ENCODE peak calls at places on chromosomes 2 and 18, in four cellular contexts. One of them, this sample, is unnamed. For H3K4me1, the result is how much of the 10 kb centered on the place peaks cover.

GRCh38 chr2:226898925-226899324 is 63.1 kb downstream of the RHBDD1 start:
- DNase-seq in ovary: no peak
- DNase-seq in right lobe of liver: no peak
- DNase-seq in prostate gland: no peak
- DNase-seq in this sample: no peak

GRCh38 chr2:236856856-236857616 is 228.7 kb upstream of the COPS8 start:
- DNase-seq in ovary: no peak
- DNase-seq in right lobe of liver: no peak
- DNase-seq in prostate gland: no peak
- DNase-seq in this sample: no peak

GRCh38 chr18:40413160-40413559 is 1541.9 kb upstream of the PIK3C3 start:
- DNase-seq in right lobe of liver: no peak
- DNase-seq in prostate gland: no peak
- DNase-seq in ovary: no peak
- DNase-seq in this sample: peak

GRCh38 chr2:144350151-144350802 is 169.6 kb downstream of the ZEB2 start:
- DNase-seq in right lobe of liver: no peak
- DNase-seq in ovary: peak
- DNase-seq in prostate gland: no peak
- DNase-seq in this sample: no peak

GRCh38 chr2:240151477-240152031 is 11.1 kb upstream of the OTOS start:
- DNase-seq in ovary: no peak
- DNase-seq in prostate gland: no peak
- DNase-seq in right lobe of liver: peak
- DNase-seq in this sample: no peak

GRCh38 chr2:2389215-2389614 is 58.1 kb upstream of the MYT1L start:
- DNase-seq in right lobe of liver: no peak
- DNase-seq in prostate gland: no peak
- DNase-seq in ovary: no peak
- DNase-seq in this sample: no peak

GRCh38 chr18:76405761-76406356 is 89.2 kb downstream of the ZNF516 start:
- DNase-seq in ovary: peak
- DNase-seq in right lobe of liver: peak
- DNase-seq in prostate gland: peak
- DNase-seq in this sample: peak

GRCh38 chr2:157362627-157363026 is 37.0 kb upstream of the ERMN start:
- DNase-seq in prostate gland: no peak
- DNase-seq in right lobe of liver: no peak
- DNase-seq in ovary: no peak
- DNase-seq in this sample: no peak

GRCh38 chr2:240369725-240370585 is 65.5 kb upstream of the GPC1 start:
- DNase-seq in prostate gland: peak
- DNase-seq in right lobe of liver: no peak
- DNase-seq in ovary: peak
- DNase-seq in this sample: peak

GRCh38 chr2:74836675-74837401 is 2.9 kb downstream of the HK2 start:
- DNase-seq in ovary: no peak
- DNase-seq in prostate gland: no peak
- DNase-seq in right lobe of liver: no peak
- DNase-seq in this sample: no peak
- H3K4me1 ChIP-seq in ovary: under half
- H3K4me1 ChIP-seq in prostate gland: under half
- H3K4me1 ChIP-seq in right lobe of liver: under half
- H3K4me1 ChIP-seq in this sample: half or more

GRCh38 chr18:70461323-70462077 is 172.7 kb downstream of the SOCS6 start:
- DNase-seq in right lobe of liver: no peak
- DNase-seq in ovary: no peak
- DNase-seq in prostate gland: no peak
- DNase-seq in this sample: no peak

GRCh38 chr18:70468861-70469570 is 180.2 kb downstream of the SOCS6 start:
- DNase-seq in right lobe of liver: no peak
- DNase-seq in prostate gland: no peak
- DNase-seq in ovary: no peak
- DNase-seq in this sample: no peak

GRCh38 chr18:70462078-70462439 is 173.2 kb downstream of the SOCS6 start:
- DNase-seq in right lobe of liver: no peak
- DNase-seq in prostate gland: no peak
- DNase-seq in ovary: no peak
- DNase-seq in this sample: no peak

GRCh38 chr18:70463085-70463484 is 174.2 kb downstream of the SOCS6 start:
- DNase-seq in ovary: no peak
- DNase-seq in right lobe of liver: no peak
- DNase-seq in prostate gland: no peak
- DNase-seq in this sample: no peak

GRCh38 chr18:70464343-70465114 is 175.7 kb downstream of the SOCS6 start:
- DNase-seq in prostate gland: peak
- DNase-seq in right lobe of liver: peak
- DNase-seq in ovary: peak
- DNase-seq in this sample: peak
- H3K4me3 ChIP-seq in prostate gland: peak
- H3K4me3 ChIP-seq in right lobe of liver: peak
- H3K4me3 ChIP-seq in ovary: no peak
- H3K4me3 ChIP-seq in this sample: peak

DNA sequence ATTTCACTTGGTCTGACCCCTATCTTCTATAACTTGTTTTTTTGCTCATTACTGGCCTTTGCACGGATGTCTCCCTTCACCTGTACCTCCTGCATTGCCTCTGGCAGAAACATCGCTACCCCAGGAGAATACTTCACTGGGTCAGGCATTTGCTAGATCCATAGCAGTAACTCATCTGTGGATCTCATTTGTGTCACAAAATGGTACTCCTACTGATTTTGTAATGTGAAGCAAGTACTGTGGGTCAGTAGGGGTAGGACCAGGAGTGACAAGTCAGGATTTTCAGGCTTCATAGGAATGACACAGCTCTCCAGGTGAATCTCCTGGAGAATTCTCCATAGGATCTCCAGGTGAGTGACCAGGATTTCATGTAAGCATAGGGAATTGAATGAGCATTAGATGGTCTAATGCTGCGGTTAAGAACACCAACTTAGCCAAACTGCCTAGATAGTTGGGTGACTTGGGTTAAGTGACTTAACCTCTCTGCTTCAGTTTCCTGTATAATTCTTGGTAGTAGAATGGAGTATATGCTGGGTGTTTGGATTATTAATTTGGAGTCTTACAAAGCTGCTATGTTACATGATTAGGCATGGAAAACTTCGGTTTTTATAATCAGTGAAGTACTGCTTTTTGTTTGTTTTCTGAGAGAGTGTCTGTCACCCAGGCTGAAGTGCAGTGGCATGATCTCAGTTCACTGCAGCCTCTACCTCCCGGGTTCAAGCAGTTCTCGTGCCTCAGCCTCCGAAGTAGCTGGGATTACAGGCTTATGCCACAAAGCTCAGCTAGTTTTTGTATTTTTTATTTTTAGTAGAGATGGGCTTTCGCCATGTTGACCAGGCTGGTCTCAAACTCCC is 4.4 kb downstream of the RPL37A start:
- DNase-seq in right lobe of liver: no peak
- DNase-seq in prostate gland: no peak
- DNase-seq in ovary: no peak
- DNase-seq in this sample: no peak
- TF ChIP-seq POLR2A in right lobe of liver: no peak
- TF ChIP-seq POLR2A in prostate gland: no peak
- TF ChIP-seq POLR2A in ovary: no peak
- TF ChIP-seq POLR2A in this sample: no peak

DNA sequence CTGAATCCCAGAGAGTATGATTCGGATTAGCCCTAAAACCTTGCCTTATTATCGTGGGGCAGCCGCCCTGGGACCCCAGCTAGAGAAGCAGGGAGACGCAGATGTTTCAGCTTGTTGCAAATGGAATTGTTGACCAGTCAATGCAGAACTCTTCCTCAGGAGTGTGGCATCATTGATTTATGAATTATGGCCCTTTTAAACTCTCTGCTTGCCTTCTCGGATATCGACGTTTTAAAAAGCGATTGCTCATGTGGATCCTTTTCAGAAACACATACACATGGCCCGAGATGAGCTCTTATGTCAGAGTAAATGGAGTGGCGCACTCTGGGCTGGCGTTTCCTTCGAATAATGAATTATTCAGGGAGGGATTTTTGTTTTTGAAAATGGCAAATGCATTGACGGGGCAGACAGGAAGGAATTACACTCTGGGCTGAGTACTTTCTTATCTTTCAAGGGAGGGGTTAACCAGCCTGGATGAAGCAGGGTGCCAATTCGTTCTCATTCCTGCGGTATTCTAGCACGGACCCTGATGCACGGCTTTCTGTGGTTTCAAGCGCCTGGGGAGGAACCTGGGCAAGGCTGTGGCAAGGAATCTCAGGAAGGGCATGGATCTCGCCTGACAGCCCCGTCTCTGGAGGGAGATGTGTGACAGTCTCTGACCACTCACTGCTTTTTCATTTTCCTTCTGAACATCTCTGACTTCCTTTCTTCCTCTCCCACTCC is 142.7 kb downstream of the PRKCE start:
- DNase-seq in ovary: no peak
- DNase-seq in right lobe of liver: no peak
- DNase-seq in prostate gland: no peak
- DNase-seq in this sample: no peak
- H3K4me1 ChIP-seq in ovary: under half
- H3K4me1 ChIP-seq in right lobe of liver: under half
- H3K4me1 ChIP-seq in prostate gland: under half
- H3K4me1 ChIP-seq in this sample: under half

DNA sequence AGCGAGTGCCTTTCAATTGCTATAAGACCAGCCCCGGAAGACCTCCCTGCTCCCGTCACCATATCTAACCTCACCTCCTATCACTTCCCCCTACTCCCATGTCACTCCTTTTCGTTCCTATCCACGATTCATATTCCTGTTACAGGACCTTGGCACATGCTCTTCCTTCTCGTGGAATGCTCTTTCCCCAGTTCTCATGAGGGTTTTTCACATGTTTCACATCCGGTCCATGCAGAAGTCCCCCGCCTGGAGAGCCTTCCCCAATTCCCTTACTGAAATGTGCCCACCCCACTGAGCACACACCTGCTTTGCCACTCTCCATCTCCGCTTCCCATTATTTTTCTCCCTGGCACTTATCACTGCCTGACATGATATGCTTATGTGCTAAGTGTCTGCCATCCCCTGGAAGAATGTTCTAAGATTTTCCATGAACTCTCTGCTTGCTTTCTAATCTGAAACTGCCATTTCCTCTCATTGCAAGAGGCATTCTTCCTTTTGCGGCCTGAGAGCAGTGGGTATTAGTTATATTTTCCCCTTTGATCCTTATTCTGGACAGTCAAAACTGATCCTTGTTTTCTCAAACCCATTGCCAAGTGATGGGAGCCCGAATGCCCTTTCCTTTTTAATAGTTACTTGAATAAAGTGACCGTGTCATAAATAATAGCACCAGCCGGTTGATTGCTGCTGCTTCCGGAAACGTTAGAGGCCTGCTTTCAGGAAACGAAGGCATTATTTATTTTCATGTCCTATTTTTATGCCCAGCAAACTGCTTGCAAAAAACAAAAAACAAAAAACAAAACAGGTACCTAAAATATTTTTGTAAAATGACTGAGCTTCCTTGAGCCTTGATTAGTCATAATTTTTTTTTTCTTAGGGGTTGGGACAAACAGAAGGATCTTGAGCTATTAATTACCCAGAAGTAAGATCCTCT is 127.9 kb downstream of the ZNF532 start:
- DNase-seq in right lobe of liver: no peak
- DNase-seq in ovary: no peak
- DNase-seq in prostate gland: no peak
- DNase-seq in this sample: no peak
- H3K4me3 ChIP-seq in right lobe of liver: no peak
- H3K4me3 ChIP-seq in ovary: no peak
- H3K4me3 ChIP-seq in prostate gland: no peak
- H3K4me3 ChIP-seq in this sample: no peak

GRCh38 chr18:74513149-74513882 is 17.2 kb downstream of the CNDP2 start:
- DNase-seq in right lobe of liver: no peak
- DNase-seq in prostate gland: no peak
- DNase-seq in ovary: no peak
- DNase-seq in this sample: no peak
- TF ChIP-seq POLR2A in right lobe of liver: no peak
- TF ChIP-seq POLR2A in prostate gland: no peak
- TF ChIP-seq POLR2A in ovary: no peak
- TF ChIP-seq POLR2A in this sample: no peak

GRCh38 chr2:188369365-188369764 is 77.7 kb downstream of the GULP1 start:
- DNase-seq in ovary: no peak
- DNase-seq in right lobe of liver: no peak
- DNase-seq in prostate gland: peak
- DNase-seq in this sample: peak

GRCh38 chr2:188367164-188367563 is 75.5 kb downstream of the GULP1 start:
- DNase-seq in right lobe of liver: no peak
- DNase-seq in ovary: no peak
- DNase-seq in prostate gland: no peak
- DNase-seq in this sample: no peak

GRCh38 chr2:188360485-188361263 is 69.0 kb downstream of the GULP1 start:
- DNase-seq in prostate gland: no peak
- DNase-seq in right lobe of liver: no peak
- DNase-seq in ovary: no peak
- DNase-seq in this sample: no peak

GRCh38 chr2:188365058-188365641 is 73.5 kb downstream of the GULP1 start:
- DNase-seq in ovary: no peak
- DNase-seq in prostate gland: no peak
- DNase-seq in right lobe of liver: no peak
- DNase-seq in this sample: no peak

GRCh38 chr2:188364033-188364432 is 72.4 kb downstream of the GULP1 start:
- DNase-seq in ovary: no peak
- DNase-seq in prostate gland: no peak
- DNase-seq in right lobe of liver: no peak
- DNase-seq in this sample: no peak
- H3K4me1 ChIP-seq in ovary: under half
- H3K4me1 ChIP-seq in prostate gland: under half
- H3K4me1 ChIP-seq in right lobe of liver: under half
- H3K4me1 ChIP-seq in this sample: under half

GRCh38 chr2:44286119-44286883 is 11.0 kb downstream of the SLC3A1 start:
- DNase-seq in right lobe of liver: no peak
- DNase-seq in prostate gland: no peak
- DNase-seq in ovary: no peak
- DNase-seq in this sample: no peak
- H3K4me3 ChIP-seq in right lobe of liver: no peak
- H3K4me3 ChIP-seq in prostate gland: no peak
- H3K4me3 ChIP-seq in ovary: no peak
- H3K4me3 ChIP-seq in this sample: no peak

GRCh38 chr2:182226807-182227206 is 200.0 kb downstream of the PDE1A start:
- DNase-seq in prostate gland: no peak
- DNase-seq in right lobe of liver: no peak
- DNase-seq in ovary: no peak
- DNase-seq in this sample: no peak

GRCh38 chr2:182224669-182225068 is 202.2 kb downstream of the PDE1A start:
- DNase-seq in prostate gland: no peak
- DNase-seq in right lobe of liver: no peak
- DNase-seq in ovary: no peak
- DNase-seq in this sample: no peak

GRCh38 chr2:182229288-182229687 is 197.5 kb downstream of the PDE1A start:
- DNase-seq in prostate gland: no peak
- DNase-seq in right lobe of liver: no peak
- DNase-seq in ovary: no peak
- DNase-seq in this sample: no peak

GRCh38 chr2:182228073-182228473 is 198.8 kb downstream of the PDE1A start:
- DNase-seq in right lobe of liver: no peak
- DNase-seq in prostate gland: no peak
- DNase-seq in ovary: no peak
- DNase-seq in this sample: no peak

GRCh38 chr2:182228741-182229140 is 198.1 kb downstream of the PDE1A start:
- DNase-seq in right lobe of liver: no peak
- DNase-seq in prostate gland: no peak
- DNase-seq in ovary: no peak
- DNase-seq in this sample: no peak
- TF ChIP-seq POLR2A in right lobe of liver: no peak
- TF ChIP-seq POLR2A in prostate gland: no peak
- TF ChIP-seq POLR2A in ovary: no peak
- TF ChIP-seq POLR2A in this sample: no peak

This sample was measured in transverse colon.